ENCODE peak calls at places on chromosomes 5 and 9, in seven cellular contexts. N is spleen, Y is astrocyte of the spinal cord, C is HFF-Myc, E is fibroblast of the aortic adventitia, T is GM12865, U is ovary. B is an unnamed sample.

GRCh38 chr5:175129121-175129520 is 314.9 kb downstream of the DRD1 start:
- DNase-seq in E (no peak), U (no peak), N (no peak), Y (no peak), C (no peak), T (no peak), B (no peak)

GRCh38 chr5:126402591-126402990 is 20.6 kb upstream of the GRAMD2B start:
- DNase-seq in T (no peak), N (no peak), C (no peak), Y (no peak), U (no peak), E (peak), B (no peak)

GRCh38 chr5:178496219-178496618 is 94.0 kb downstream of the COL23A1 start:
- DNase-seq in U (no peak), C (no peak), N (no peak), Y (no peak), T (no peak), E (no peak), B (no peak)

GRCh38 chr5:179314606-179315355 is 30.5 kb downstream of the ADAMTS2 start:
- DNase-seq in Y (no peak), C (no peak), E (peak), T (no peak), U (peak), N (peak), B (no peak)

GRCh38 chr9:104503963-104504362 is at the start of gene OR13F1:
- DNase-seq in T (no peak), E (no peak), Y (no peak), C (no peak), N (no peak), U (no peak), B (no peak)

GRCh38 chr5:6176294-6176693 is 202.1 kb downstream of the MED10 start:
- DNase-seq in E (no peak), Y (no peak), N (no peak), T (no peak), U (no peak), C (no peak), B (no peak)

GRCh38 chr5:148913493-148913892 is 87.1 kb downstream of the ADRB2 start:
- DNase-seq in E (no peak), N (no peak), C (no peak), Y (no peak), T (no peak), U (no peak), B (no peak)

GRCh38 chr9:75914936-75915335 is 24.5 kb downstream of the PCSK5 start:
- DNase-seq in N (no peak), Y (no peak), U (no peak), C (no peak), T (no peak), E (no peak), B (no peak)

GRCh38 chr5:1184481-1184880 is 16.9 kb upstream of the SLC6A19 start:
- DNase-seq in Y (no peak), E (no peak), N (no peak), C (no peak), T (no peak), U (no peak), B (no peak)

GRCh38 chr5:6544561-6544935 is 88.3 kb downstream of the NSUN2 start:
- DNase-seq in E (no peak), N (no peak), T (no peak), Y (no peak), U (no peak), C (no peak), B (no peak)

DNA sequence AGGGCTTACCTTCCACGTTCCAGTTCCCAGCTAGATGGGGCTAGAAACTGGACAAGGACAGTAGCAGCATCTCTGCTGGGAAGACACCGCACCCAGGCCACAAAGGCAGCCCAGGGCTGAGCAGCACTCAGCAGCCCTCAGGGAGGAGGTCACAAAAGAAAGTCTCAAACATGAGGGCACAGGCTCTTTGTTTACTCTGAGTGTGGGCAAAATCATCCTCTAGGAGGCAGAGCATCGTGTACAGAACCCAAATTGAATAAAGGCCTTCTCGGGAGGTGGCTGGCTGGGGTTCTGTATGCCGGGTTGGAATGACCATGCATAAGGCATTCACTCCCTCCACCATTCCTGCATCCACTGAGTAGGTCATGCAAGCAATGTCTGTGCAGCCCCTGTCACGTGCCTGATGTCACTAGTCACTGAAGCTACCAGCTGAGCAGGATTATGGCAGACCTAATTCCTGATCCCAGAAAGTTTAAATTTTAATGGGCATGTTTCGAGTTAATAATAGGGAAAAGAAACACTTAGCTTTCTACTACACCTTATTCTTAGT is 412.8 kb downstream of the SPOCK1 start:
- DNase-seq in Y (no peak), N (no peak), T (no peak), E (no peak), C (no peak), U (no peak), B (no peak)
- TF ChIP-seq CTCF in Y (no peak), N (no peak), T (no peak), E (no peak), C (no peak), U (no peak), B (no peak)

DNA sequence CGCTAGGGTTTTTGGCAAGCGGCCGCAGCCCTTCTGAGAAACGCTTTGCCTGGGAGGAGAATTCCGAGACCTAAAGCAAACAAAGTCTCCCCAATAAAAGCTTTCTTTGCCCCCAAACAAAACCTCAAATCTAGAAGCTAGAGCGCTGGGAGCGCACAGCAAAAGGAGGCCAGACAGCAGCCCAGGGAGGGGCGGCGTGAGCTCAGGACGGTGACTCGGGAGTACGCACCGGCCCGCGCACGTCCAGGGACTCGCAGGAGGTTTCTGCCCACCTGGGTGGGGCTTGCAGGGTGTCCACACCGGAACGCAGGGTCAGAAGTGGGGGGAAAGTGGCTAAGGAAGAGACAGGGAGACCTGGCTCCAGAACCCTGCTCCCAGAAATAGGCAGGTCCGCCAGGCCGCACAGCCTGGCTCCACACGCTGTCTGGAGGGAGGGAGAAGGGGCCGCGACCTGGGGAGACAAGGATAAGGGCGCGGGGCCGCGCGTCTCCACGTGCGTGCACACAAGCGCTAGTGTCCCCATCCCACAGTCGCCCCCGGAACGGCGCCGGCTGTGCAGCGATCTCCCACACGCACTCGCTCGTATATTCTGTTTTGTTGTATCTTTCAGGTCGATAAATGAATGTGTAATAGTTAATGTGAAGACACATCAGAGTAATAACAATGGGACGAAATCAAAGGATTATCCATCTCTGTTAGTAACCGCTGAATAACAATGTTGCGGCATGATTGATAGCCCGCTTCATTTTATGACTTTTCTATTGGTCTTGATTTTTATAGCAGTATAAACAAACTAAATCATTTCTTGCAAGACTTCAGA is 2.3 kb upstream of the OTP start:
- DNase-seq in E (no peak), U (no peak), N (no peak), T (no peak), Y (no peak), C (no peak), B (no peak)
- H3K4me3 ChIP-seq in E (no peak), U (no peak), N (no peak), T (no peak), Y (no peak), C (no peak), B (no peak)

DNA sequence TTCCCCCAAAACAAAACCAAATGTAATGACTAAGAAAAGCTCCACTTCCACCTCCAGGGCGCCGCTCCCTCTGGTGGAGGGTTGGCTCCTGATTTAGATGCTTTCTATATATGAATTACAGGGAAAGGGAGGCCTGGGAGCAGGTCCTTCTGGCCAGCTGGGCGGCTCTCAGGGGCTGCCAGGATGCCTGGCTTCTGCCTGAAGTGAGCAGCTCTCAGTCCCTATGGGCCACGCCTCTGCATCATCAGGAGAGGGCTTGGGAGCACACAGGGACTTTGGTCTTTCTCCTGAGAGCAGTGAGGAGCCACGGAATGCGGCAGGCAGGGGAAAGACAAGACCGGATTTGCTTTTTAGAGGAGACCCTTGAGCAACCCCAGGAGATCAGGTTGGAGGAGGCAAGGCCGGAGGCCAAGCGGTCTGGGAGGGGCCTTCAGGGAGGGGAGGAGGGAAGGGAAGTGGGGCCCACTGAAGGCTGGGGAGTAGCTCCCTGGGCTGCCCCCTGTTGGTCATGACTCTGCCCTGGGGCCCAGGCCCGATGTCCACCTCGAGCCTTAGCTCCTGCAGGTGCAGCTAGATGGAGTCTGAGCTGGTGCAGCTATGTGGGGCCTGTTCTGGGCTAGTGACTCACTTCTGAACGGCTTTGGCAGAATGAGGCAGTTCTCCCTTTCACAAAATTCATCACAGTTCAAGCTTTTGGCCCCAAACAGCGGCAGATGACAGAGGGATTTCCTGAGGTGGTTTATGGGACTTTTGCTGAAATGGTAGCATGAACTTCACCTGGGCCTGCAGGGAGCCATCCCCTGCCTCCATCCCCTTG is 11.3 kb upstream of the GRHPR start:
- DNase-seq in E (peak), Y (no peak), C (no peak), U (no peak), T (peak), N (peak), B (no peak)
- TF ChIP-seq CTCF in E (peak), Y (peak), C (peak), U (no peak), T (peak), N (peak), B (peak)

DNA sequence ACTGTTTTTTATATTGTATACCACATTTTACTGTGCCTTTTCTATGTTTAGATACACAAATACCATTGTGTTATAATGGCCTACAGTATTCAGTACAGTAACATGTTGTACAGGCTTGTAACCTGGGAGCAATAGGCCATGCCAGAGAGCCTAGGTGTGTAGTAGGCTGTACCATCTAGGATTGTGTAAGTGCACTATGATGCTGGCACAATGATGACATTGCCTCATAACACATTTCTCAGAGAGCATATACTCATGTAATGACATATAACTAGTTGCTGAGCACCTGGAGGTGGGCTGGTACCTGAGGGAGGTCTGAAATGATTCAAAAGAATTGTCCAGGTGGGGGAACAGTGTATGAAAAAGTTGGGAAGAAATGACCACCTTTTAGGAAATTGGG is 13.9 kb downstream of the TTC39B start:
- DNase-seq in T (no peak), C (no peak), U (no peak), Y (no peak), N (no peak), E (no peak), B (no peak)
- H3K4me3 ChIP-seq in T (no peak), C (no peak), U (no peak), Y (no peak), N (no peak), E (no peak), B (no peak)

GRCh38 chr9:22009563-22009867 is 410 bp upstream of the CDKN2B start:
- DNase-seq in N (no peak), E (no peak), C (no peak), Y (no peak), T (no peak), U (no peak), B (no peak)
- TF ChIP-seq CTCF in N (no peak), E (peak), C (peak), Y (no peak), T (no peak), U (no peak), B (peak)

GRCh38 chr9:38363589-38363925 is 28.9 kb upstream of the ALDH1B1 start:
- DNase-seq in N (no peak), U (no peak), T (no peak), C (no peak), Y (no peak), E (no peak), B (no peak)
- H3K4me3 ChIP-seq in N (no peak), U (no peak), T (no peak), C (no peak), Y (no peak), E (no peak), B (no peak)